ENCODE peak calls at places on chromosomes 12 and 14, in ten cellular contexts. O is RWPE1, Y is pancreas, A is cardiac fibroblast, R is mammary epithelial cell, L is body of pancreas, J is HL-60, V is gastrocnemius medialis, C is psoas muscle, F is PC-3. S is an unnamed sample.

GRCh38 chr12:49030119-49030518 is 11.5 kb upstream of the PRKAG1 start:
- DNase-seq in O (no peak), Y (peak), A (no peak), R (no peak), L (no peak), J (no peak), V (no peak), C (no peak), F (no peak), S (no peak)

GRCh38 chr12:19707948-19708409 is 268.7 kb downstream of the AEBP2 start:
- DNase-seq in O (peak), Y (no peak), A (no peak), R (peak), L (no peak), J (peak), V (no peak), C (no peak), F (peak), S (no peak)

GRCh38 chr14:34220921-34221320 is 241.1 kb downstream of the SPTSSA start:
- DNase-seq in O (no peak), Y (no peak), A (no peak), R (no peak), L (no peak), J (no peak), V (no peak), C (no peak), F (no peak), S (no peak)

GRCh38 chr14:85165091-85165490 is 364.9 kb upstream of the FLRT2 start:
- DNase-seq in O (no peak), Y (no peak), A (peak), R (no peak), L (peak), J (no peak), V (no peak), C (no peak), F (peak), S (no peak)

GRCh38 chr12:46944104-46944503 is 118.3 kb upstream of the SLC38A4 start:
- DNase-seq in O (peak), Y (no peak), A (peak), R (peak), L (peak), J (no peak), V (no peak), C (no peak), F (peak), S (no peak)

GRCh38 chr12:69655616-69656336 is 43.3 kb downstream of the BEST3 start:
- DNase-seq in O (peak), Y (no peak), A (peak), R (peak), L (peak), J (no peak), V (no peak), C (no peak), F (peak), S (no peak)

GRCh38 chr14:60161176-60162107 is 3.8 kb downstream of the DHRS7 start:
- DNase-seq in O (peak), Y (no peak), A (peak), R (no peak), L (peak), J (peak), V (peak), C (peak), F (peak), S (no peak)

GRCh38 chr12:112294793-112295192 is 87.4 kb downstream of the HECTD4 start:
- DNase-seq in O (no peak), Y (no peak), A (peak), R (no peak), L (no peak), J (no peak), V (no peak), C (no peak), F (peak), S (no peak)

GRCh38 chr12:124917841-124918621 is 3.6 kb upstream of the UBC start:
- DNase-seq in O (no peak), Y (no peak), A (no peak), R (peak), L (no peak), J (no peak), V (peak), C (no peak), F (peak), S (no peak)

GRCh38 chr12:29960113-29960512 is 176.4 kb upstream of the TMTC1 start:
- DNase-seq in O (no peak), Y (no peak), A (peak), R (no peak), L (no peak), J (no peak), V (no peak), C (no peak), F (no peak), S (no peak)

GRCh38 chr12:115771065-115771464 is 506.4 kb downstream of the MED13L start:
- DNase-seq in O (no peak), Y (no peak), A (no peak), R (no peak), L (no peak), J (no peak), V (no peak), C (no peak), F (peak), S (no peak)

GRCh38 chr12:3218150-3218845 is 141.1 kb downstream of the TSPAN9 start:
- DNase-seq in O (peak), Y (peak), A (peak), R (peak), L (peak), J (no peak), V (peak), C (peak), F (no peak), S (peak)
- TF ChIP-seq CTCF in O (no peak), Y (no peak), A (peak), R (no peak), L (no peak), J (no peak), V (no peak), C (no peak), F (no peak), S (peak)

DNA sequence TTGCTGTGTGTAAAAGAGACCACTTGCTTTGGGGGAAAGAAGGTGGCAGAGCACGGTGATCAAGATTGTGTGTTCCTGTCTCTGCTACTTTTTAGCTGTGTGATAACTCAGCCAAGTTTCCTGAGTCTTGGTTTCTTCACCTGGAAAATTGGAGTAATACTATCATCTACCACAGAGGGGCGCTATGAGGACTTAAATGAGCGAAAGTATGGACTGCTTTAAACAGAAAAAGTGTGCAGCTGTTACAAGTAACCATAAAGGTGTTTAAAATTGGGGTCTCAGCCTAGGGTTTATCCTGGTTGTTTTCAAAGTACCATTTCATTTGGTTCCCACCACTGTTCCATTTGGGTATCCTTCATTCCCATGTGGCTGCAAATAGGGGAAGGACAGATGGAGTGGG is 65.9 kb upstream of the WSCD2 start:
- DNase-seq in O (no peak), Y (no peak), A (peak), R (no peak), L (no peak), J (no peak), V (no peak), C (no peak), F (peak), S (no peak)
- TF ChIP-seq CTCF in O (peak), Y (no peak), A (peak), R (peak), L (no peak), J (no peak), V (no peak), C (no peak), F (peak), S (peak)

GRCh38 chr14:68333265-68333664 is 459.6 kb downstream of the ZFP36L1 start:
- DNase-seq in O (no peak), Y (no peak), A (no peak), R (no peak), L (no peak), J (no peak), V (no peak), C (no peak), F (no peak), S (no peak)

GRCh38 chr14:68340262-68340661 is 452.6 kb downstream of the ZFP36L1 start:
- DNase-seq in O (no peak), Y (no peak), A (no peak), R (no peak), L (no peak), J (no peak), V (no peak), C (no peak), F (no peak), S (no peak)

GRCh38 chr14:68337279-68337678 is 455.6 kb downstream of the ZFP36L1 start:
- DNase-seq in O (no peak), Y (no peak), A (no peak), R (no peak), L (no peak), J (no peak), V (no peak), C (no peak), F (no peak), S (no peak)

GRCh38 chr14:68335312-68335711 is 457.6 kb downstream of the ZFP36L1 start:
- DNase-seq in O (no peak), Y (no peak), A (no peak), R (no peak), L (no peak), J (no peak), V (no peak), C (no peak), F (no peak), S (no peak)

DNA sequence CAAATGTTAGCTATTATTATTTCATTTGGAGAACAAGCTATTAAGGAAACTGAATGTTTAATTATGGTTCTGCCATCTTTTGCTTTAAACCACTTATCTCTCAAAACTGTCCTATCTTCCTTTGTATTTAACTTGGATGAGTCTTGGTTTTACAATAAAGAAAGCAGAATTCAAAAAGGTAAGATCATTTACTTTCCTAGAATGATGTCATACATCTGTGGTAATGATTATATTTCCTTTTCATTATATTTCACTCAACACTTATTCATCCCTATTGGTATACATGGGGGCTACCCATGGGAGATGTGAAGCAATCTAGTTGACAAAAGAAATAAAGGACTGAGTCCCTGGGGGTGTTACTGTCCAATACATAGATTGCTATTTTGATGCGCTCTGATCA is 456.7 kb downstream of the ZFP36L1 start:
- DNase-seq in O (no peak), Y (no peak), A (no peak), R (no peak), L (no peak), J (no peak), V (no peak), C (no peak), F (no peak), S (no peak)
- TF ChIP-seq CTCF in O (no peak), Y (no peak), A (no peak), R (no peak), L (no peak), J (no peak), V (no peak), C (no peak), F (no peak), S (no peak)

GRCh38 chr14:104870368-104871144 is 5.5 kb downstream of the CEP170B start:
- DNase-seq in O (no peak), Y (no peak), A (no peak), R (no peak), L (peak), J (no peak), V (no peak), C (peak), F (peak), S (peak)
- TF ChIP-seq CTCF in O (no peak), Y (no peak), A (peak), R (no peak), L (peak), J (peak), V (peak), C (peak), F (peak), S (peak)

GRCh38 chr14:38405851-38406630 is 150.1 kb upstream of the CLEC14A start:
- DNase-seq in O (no peak), Y (no peak), A (peak), R (no peak), L (no peak), J (no peak), V (no peak), C (no peak), F (peak), S (peak)
- TF ChIP-seq CTCF in O (no peak), Y (no peak), A (peak), R (no peak), L (no peak), J (no peak), V (no peak), C (no peak), F (no peak), S (peak)

GRCh38 chr12:120447992-120448391 is 1.7 kb downstream of the GATC start:
- DNase-seq in O (no peak), Y (no peak), A (no peak), R (no peak), L (no peak), J (no peak), V (no peak), C (no peak), F (no peak), S (no peak)

GRCh38 chr12:120444676-120445075 is 1.5 kb downstream of the TRIAP1 start:
- DNase-seq in O (no peak), Y (no peak), A (no peak), R (no peak), L (no peak), J (no peak), V (no peak), C (no peak), F (no peak), S (no peak)

GRCh38 chr12:120445911-120446909 is at the start of the genes GATC and TRIAP1:
- DNase-seq in O (peak), Y (peak), A (peak), R (peak), L (peak), J (peak), V (peak), C (peak), F (peak), S (peak)
- TF ChIP-seq CTCF in O (no peak), Y (no peak), A (no peak), R (no peak), L (no peak), J (no peak), V (no peak), C (no peak), F (no peak), S (no peak)

GRCh38 chr14:101937926-101938767 is 26.2 kb upstream of the DYNC1H1 start:
- DNase-seq in O (no peak), Y (no peak), A (no peak), R (no peak), L (no peak), J (no peak), V (no peak), C (no peak), F (no peak), S (no peak)
- TF ChIP-seq CTCF in O (no peak), Y (no peak), A (no peak), R (no peak), L (no peak), J (no peak), V (no peak), C (no peak), F (no peak), S (no peak)

GRCh38 chr12:52172956-52173355 is 18.9 kb downstream of the KRT80 start:
- DNase-seq in O (no peak), Y (no peak), A (no peak), R (no peak), L (no peak), J (no peak), V (no peak), C (no peak), F (no peak), S (peak)

GRCh38 chr12:52178443-52178842 is 13.4 kb downstream of the KRT80 start:
- DNase-seq in O (no peak), Y (no peak), A (no peak), R (no peak), L (no peak), J (no peak), V (no peak), C (no peak), F (no peak), S (no peak)

GRCh38 chr12:52173526-52173925 is 18.3 kb downstream of the KRT80 start:
- DNase-seq in O (no peak), Y (no peak), A (no peak), R (no peak), L (no peak), J (no peak), V (no peak), C (no peak), F (no peak), S (peak)

GRCh38 chr12:52178984-52179383 is 12.8 kb downstream of the KRT80 start:
- DNase-seq in O (no peak), Y (no peak), A (no peak), R (no peak), L (no peak), J (no peak), V (no peak), C (no peak), F (no peak), S (peak)

DNA sequence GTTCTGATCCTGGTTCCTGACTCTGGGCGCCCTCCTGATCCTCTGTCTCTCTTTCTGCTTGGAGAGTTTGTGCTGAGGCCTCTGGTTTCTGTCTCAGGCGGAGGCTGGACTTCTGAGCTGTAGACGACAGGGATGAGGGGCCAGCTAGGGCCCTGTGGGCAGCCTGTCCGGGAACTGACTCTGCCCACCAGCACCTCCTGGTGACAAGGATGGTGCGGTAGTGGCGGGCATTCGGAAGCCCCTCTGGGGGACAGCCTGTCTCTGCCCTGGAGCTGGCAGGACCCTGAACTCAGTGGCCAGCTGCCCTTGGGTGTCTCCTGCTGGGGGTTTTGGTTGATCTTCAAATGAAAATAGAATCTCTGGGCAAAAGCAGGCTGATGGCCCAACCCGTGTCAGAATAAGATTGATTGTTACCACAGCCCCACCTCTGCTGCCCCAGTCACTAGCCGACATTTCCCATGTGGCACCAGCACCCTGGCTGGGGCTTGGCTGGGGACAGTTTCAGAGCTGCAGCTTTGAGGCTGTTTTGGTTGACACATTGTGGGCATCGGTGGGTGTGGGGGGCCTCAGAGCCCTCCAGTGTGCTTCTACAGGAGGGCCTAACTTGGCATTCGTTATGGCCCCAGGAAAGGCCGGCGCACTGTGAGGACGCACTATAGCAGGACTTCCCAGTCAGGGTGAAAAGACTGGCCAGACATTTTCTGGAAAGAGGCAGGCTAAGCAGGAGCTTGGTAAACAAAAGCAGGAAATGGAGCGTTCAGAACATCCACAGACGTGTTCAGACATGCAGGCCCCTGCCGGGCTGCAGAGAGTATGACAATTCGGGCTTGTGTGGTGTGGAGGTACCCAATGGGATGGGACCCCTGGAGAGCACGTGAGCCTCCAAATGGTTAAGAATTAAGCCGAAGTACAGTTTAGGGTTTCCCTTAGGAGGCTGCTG is 16.1 kb downstream of the KRT80 start:
- DNase-seq in O (peak), Y (no peak), A (peak), R (peak), L (no peak), J (no peak), V (no peak), C (no peak), F (no peak), S (peak)
- TF ChIP-seq CTCF in O (no peak), Y (no peak), A (peak), R (peak), L (peak), J (no peak), V (peak), C (no peak), F (peak), S (no peak)

DNA sequence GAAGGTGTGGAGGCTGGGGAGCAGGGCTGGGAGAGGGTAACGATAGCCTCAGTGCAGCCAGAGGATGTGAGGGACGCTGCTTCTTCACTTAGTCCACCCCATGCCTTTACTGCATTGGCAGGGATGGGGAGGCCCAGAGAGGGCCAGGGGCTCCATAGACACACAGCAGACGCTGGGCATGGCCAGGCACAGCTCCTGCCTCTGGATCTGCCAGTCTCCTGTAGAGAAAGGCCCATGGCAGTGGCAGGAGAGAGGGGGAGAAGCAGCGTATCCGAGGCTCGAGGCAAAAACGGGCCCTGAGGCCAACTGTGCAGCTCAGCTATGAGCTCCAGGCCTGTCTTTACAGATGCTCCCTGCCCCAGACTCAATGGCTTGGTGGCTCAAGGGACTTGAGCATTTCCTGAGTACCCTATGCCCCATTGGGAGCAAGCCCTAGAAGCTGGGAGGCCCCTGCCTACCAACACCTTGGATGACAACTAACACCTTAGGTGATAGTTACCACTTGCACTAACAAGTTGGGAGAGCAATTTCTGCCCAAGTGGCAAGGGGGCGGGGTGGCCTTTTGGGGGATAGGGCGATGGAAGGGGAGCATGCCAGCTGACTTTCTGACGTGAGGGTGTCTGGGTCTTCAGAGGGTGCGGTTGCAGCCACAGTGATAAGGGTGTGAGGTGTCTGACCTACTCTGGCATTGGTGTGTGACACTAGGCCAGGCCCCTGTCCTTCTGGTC is 5.0 kb upstream of the LBHD2 start:
- DNase-seq in O (no peak), Y (no peak), A (no peak), R (no peak), L (no peak), J (no peak), V (no peak), C (no peak), F (no peak), S (no peak)
- TF ChIP-seq CTCF in O (no peak), Y (no peak), A (no peak), R (no peak), L (no peak), J (no peak), V (no peak), C (no peak), F (no peak), S (no peak)

S was measured in glutamatergic neuron.